ENCODE peak calls at places on chromosomes 13 and 19, in seven cellular contexts. One of them, this sample, is unnamed.

GRCh38 chr13:87810920-87811344 is 139.8 kb downstream of the SLITRK5 start:
- DNase-seq in GM23248: no peak
- DNase-seq in body of pancreas: no peak
- DNase-seq in K562: no peak
- DNase-seq in PC-3: peak; percentile 17
- DNase-seq in CD8-positive, alpha-beta T cell: no peak
- DNase-seq in breast epithelium: no peak
- DNase-seq in this sample: no peak

GRCh38 chr19:51904331-51905165 is at the start of gene ZNF649:
- DNase-seq in GM23248: peak; percentile 95
- DNase-seq in body of pancreas: peak; percentile 85
- DNase-seq in K562: peak; percentile 89
- DNase-seq in PC-3: peak; percentile 92
- DNase-seq in CD8-positive, alpha-beta T cell: peak; percentile 75
- DNase-seq in breast epithelium: peak; percentile 67
- DNase-seq in this sample: peak; percentile 93

GRCh38 chr13:26476744-26477129 is 80.7 kb upstream of the WASF3 start:
- DNase-seq in GM23248: no peak
- DNase-seq in body of pancreas: no peak
- DNase-seq in K562: no peak
- DNase-seq in PC-3: no peak
- DNase-seq in CD8-positive, alpha-beta T cell: no peak
- DNase-seq in breast epithelium: no peak
- DNase-seq in this sample: no peak

GRCh38 chr13:45847554-45848224 is 3.9 kb downstream of the SIAH3 start:
- DNase-seq in GM23248: no peak
- DNase-seq in body of pancreas: no peak
- DNase-seq in K562: no peak
- DNase-seq in PC-3: no peak
- DNase-seq in CD8-positive, alpha-beta T cell: peak; percentile 38
- DNase-seq in breast epithelium: no peak
- DNase-seq in this sample: peak; percentile 24

GRCh38 chr19:48627211-48627864 is 8.0 kb downstream of the SPHK2 start:
- DNase-seq in GM23248: no peak
- DNase-seq in body of pancreas: no peak
- DNase-seq in K562: no peak
- DNase-seq in PC-3: no peak
- DNase-seq in CD8-positive, alpha-beta T cell: no peak
- DNase-seq in breast epithelium: no peak
- DNase-seq in this sample: no peak

GRCh38 chr13:75803982-75804381 is 167.9 kb downstream of the LMO7 start:
- DNase-seq in GM23248: no peak
- DNase-seq in body of pancreas: no peak
- DNase-seq in K562: no peak
- DNase-seq in PC-3: no peak
- DNase-seq in CD8-positive, alpha-beta T cell: no peak
- DNase-seq in breast epithelium: no peak
- DNase-seq in this sample: no peak

GRCh38 chr13:106617561-106617960 is 49.6 kb upstream of the ARGLU1 start:
- DNase-seq in GM23248: peak; percentile 81
- DNase-seq in body of pancreas: no peak
- DNase-seq in K562: no peak
- DNase-seq in PC-3: peak; percentile 9
- DNase-seq in CD8-positive, alpha-beta T cell: no peak
- DNase-seq in breast epithelium: no peak
- DNase-seq in this sample: no peak

GRCh38 chr13:113014752-113015745 is 46.0 kb downstream of the MCF2L start:
- DNase-seq in GM23248: no peak
- DNase-seq in body of pancreas: no peak
- DNase-seq in K562: no peak
- DNase-seq in PC-3: no peak
- DNase-seq in CD8-positive, alpha-beta T cell: no peak
- DNase-seq in breast epithelium: no peak
- DNase-seq in this sample: no peak

GRCh38 chr13:40615619-40616018 is 50.8 kb downstream of the FOXO1 start:
- DNase-seq in GM23248: no peak
- DNase-seq in body of pancreas: no peak
- DNase-seq in K562: no peak
- DNase-seq in PC-3: no peak
- DNase-seq in CD8-positive, alpha-beta T cell: no peak
- DNase-seq in breast epithelium: no peak
- DNase-seq in this sample: no peak
- H3K4me1 ChIP-seq in GM23248: no peaks in the 10 kb centered on the region
- H3K4me1 ChIP-seq in body of pancreas: peaks cover 77% of the 10 kb centered on the region
- H3K4me1 ChIP-seq in K562: no peaks in the 10 kb centered on the region
- H3K4me1 ChIP-seq in PC-3: peaks cover 11% of the 10 kb centered on the region
- H3K4me1 ChIP-seq in CD8-positive, alpha-beta T cell: peaks cover 97% of the 10 kb centered on the region
- H3K4me1 ChIP-seq in breast epithelium: no peaks in the 10 kb centered on the region
- H3K4me1 ChIP-seq in this sample: peaks cover 15% of the 10 kb centered on the region

DNA sequence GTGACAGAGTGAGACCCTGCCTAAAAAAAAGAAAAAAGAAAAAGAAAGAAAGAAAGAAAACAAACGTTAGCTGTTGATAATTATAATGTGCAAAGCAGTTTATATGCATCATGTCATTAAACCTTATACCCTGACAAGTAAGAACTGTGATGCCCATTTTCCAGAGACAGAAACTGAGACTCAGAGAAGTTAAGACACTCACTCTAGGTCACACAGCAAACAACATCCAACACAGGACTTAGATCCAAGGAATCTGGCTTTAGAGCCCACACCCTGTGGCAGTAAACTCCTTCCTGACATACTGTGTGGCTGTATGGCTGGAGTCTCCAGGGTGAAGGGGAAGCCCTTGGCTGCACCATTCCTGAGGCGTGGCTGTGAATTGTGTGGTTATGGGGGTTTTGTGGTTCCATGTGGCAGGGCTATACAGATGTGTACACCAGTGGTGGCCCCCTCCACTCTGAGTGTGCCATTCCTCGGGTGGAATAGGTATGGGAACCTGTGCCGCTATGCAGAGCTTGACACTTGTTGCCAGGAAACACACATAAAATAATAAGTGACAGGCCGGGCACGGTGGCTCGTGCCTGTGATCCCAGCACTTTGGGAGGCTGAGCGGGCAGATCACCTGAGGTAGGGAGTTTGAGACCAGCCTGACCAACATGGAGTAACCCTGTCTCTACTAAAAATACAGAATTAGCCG is 15.6 kb downstream of the AXL start:
- DNase-seq in GM23248: no peak
- DNase-seq in body of pancreas: no peak
- DNase-seq in K562: no peak
- DNase-seq in PC-3: no peak
- DNase-seq in CD8-positive, alpha-beta T cell: no peak
- DNase-seq in breast epithelium: no peak
- DNase-seq in this sample: no peak
- H3K4me3 ChIP-seq in GM23248: no peak overlapping the region
- H3K4me3 ChIP-seq in body of pancreas: no peak overlapping the region
- H3K4me3 ChIP-seq in K562: no peak overlapping the region
- H3K4me3 ChIP-seq in PC-3: no peak overlapping the region
- H3K4me3 ChIP-seq in CD8-positive, alpha-beta T cell: no peak overlapping the region
- H3K4me3 ChIP-seq in breast epithelium: no peak overlapping the region
- H3K4me3 ChIP-seq in this sample: no peak overlapping the region

GRCh38 chr19:10432736-10433130 is 12.4 kb downstream of the PDE4A start:
- DNase-seq in GM23248: no peak
- DNase-seq in body of pancreas: peak; percentile 73
- DNase-seq in K562: no peak
- DNase-seq in PC-3: no peak
- DNase-seq in CD8-positive, alpha-beta T cell: no peak
- DNase-seq in breast epithelium: no peak
- DNase-seq in this sample: no peak

GRCh38 chr19:10431254-10431942 is 11.1 kb downstream of the PDE4A start:
- DNase-seq in GM23248: peak; percentile 47
- DNase-seq in body of pancreas: no peak
- DNase-seq in K562: peak; percentile 56
- DNase-seq in PC-3: peak; percentile 37
- DNase-seq in CD8-positive, alpha-beta T cell: no peak
- DNase-seq in breast epithelium: no peak
- DNase-seq in this sample: no peak

GRCh38 chr19:10430505-10431253 is 10.3 kb downstream of the PDE4A start:
- DNase-seq in GM23248: peak; percentile 81
- DNase-seq in body of pancreas: peak; percentile 69
- DNase-seq in K562: peak; percentile 88
- DNase-seq in PC-3: peak; percentile 30
- DNase-seq in CD8-positive, alpha-beta T cell: no peak
- DNase-seq in breast epithelium: no peak
- DNase-seq in this sample: peak; percentile 66

GRCh38 chr19:10433131-10433536 is 12.8 kb downstream of the PDE4A start:
- DNase-seq in GM23248: no peak
- DNase-seq in body of pancreas: peak; percentile 58
- DNase-seq in K562: peak; percentile 17
- DNase-seq in PC-3: no peak
- DNase-seq in CD8-positive, alpha-beta T cell: no peak
- DNase-seq in breast epithelium: no peak
- DNase-seq in this sample: no peak

DNA sequence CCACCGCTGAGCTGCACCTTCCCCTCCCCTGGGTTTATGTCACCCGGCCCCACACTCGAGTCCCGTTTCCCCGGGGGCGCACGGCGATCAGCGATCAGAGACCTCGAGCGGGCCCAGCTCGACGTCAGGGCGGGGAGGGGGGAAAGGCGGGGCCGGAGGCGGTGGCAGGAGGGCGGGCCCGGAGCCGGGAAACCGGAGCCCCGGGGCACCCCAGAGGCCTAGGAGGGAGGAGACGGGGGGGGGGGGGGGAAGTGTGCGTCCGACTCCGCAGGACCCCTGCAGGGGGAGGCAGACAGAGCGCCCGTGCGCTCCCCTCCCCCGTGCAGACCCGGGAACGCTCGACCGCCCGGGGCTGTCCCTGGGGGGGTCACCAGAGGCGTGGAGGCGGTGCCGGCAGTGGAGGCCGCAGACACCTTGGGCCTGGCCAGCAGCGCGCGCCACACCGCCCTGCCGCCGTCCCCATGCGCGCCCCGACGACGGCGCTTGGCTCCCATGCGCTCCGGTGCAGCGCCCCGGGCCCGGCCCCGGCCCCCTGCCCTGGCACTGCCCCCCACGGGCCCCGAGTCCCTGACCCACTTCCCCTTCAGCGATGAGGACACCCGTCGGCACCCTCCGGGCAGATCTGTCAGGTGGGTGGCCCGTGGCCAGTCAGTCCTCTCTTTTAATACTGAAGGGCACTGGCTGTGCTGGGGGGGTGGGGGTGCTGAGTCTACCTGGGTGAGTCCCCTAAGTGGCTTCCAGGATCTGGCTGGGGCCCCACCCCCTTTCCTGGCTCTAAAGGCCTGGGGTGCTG is 11.8 kb downstream of the PDE4A start:
- DNase-seq in GM23248: peak; percentile 80
- DNase-seq in body of pancreas: peak; percentile 64
- DNase-seq in K562: peak; percentile 88
- DNase-seq in PC-3: peak; percentile 42
- DNase-seq in CD8-positive, alpha-beta T cell: peak; percentile 64
- DNase-seq in breast epithelium: no peak
- DNase-seq in this sample: peak; percentile 79
- H3K4me1 ChIP-seq in GM23248: no peaks in the 10 kb centered on the region
- H3K4me1 ChIP-seq in body of pancreas: peaks cover 37% of the 10 kb centered on the region
- H3K4me1 ChIP-seq in K562: peaks cover 16% of the 10 kb centered on the region
- H3K4me1 ChIP-seq in PC-3: peaks cover 25% of the 10 kb centered on the region
- H3K4me1 ChIP-seq in CD8-positive, alpha-beta T cell: peaks cover 37% of the 10 kb centered on the region
- H3K4me1 ChIP-seq in breast epithelium: peaks cover 7% of the 10 kb centered on the region
- H3K4me1 ChIP-seq in this sample: peaks cover 29% of the 10 kb centered on the region

DNA sequence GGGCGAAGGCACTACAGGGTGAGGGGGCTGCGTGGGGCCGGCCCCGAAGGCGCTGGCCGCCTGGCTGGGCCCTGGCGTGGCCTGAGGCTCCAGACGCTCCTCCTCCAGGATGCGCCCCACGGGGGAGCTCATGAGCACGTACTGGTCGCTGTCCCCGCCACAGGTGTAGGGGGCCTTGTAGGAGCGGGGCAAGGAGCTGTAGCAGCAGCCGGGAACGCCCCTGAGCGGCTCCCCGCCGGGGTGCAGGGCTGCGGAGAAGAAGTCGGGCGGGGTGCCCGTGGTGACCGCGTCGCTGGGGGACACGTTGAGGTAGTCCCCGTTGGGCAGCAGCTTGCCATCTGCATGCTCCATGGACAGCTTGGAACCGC is 3.0 kb downstream of the IRS2 start:
- DNase-seq in GM23248: no peak
- DNase-seq in body of pancreas: no peak
- DNase-seq in K562: no peak
- DNase-seq in PC-3: peak; percentile 52
- DNase-seq in CD8-positive, alpha-beta T cell: no peak
- DNase-seq in breast epithelium: no peak
- DNase-seq in this sample: no peak
- H3K4me3 ChIP-seq in GM23248: no peak overlapping the region
- H3K4me3 ChIP-seq in body of pancreas: no peak overlapping the region
- H3K4me3 ChIP-seq in K562: no peak overlapping the region
- H3K4me3 ChIP-seq in PC-3: peak overlapping the region; percentile 75
- H3K4me3 ChIP-seq in CD8-positive, alpha-beta T cell: no peak overlapping the region
- H3K4me3 ChIP-seq in breast epithelium: peak overlapping the region; percentile 97
- H3K4me3 ChIP-seq in this sample: peak overlapping the region; percentile 88

DNA sequence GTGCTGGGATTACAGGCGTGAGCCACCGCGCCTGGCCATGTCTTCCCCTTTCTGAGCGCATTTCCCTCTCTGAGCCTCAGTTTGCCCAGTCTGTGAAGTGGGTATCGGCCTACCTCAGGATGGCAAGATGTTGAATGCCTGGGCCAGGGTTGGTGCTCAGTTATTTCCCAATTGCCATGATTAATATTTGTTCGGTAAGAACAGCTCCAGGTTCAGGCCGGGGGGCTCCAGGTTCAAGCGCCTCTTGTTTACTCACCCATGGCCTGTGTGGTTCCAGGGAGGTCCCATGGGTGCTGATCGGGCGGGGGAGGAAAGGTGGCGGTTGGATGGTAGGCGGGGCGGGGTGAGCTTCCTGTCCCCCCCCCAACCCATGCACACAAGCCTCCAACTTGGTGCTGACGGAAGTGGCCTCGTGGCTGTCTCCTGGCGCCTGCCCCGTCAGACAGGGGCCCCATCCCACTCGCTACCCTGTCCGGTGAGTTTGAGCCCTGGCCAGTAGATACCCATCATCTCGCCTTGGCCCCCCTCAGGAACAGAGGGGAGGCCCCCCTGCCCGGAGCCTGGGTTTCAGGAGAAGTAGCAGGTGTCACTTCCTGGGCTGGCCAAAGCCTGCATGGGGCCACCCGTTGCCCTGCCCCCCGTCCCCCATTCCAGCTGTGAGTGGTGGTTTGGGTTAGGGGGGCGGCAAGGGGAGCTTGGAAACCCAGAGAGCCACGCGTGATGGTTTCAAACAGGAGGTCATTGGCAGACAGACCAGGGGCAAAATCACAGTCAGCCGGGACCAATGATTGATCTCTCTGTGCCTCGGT is at the start of gene FCHO1:
- DNase-seq in GM23248: no peak
- DNase-seq in body of pancreas: no peak
- DNase-seq in K562: peak; percentile 78
- DNase-seq in PC-3: no peak
- DNase-seq in CD8-positive, alpha-beta T cell: peak; percentile 87
- DNase-seq in breast epithelium: no peak
- DNase-seq in this sample: peak; percentile 76
- H3K4me1 ChIP-seq in GM23248: no peaks in the 10 kb centered on the region
- H3K4me1 ChIP-seq in body of pancreas: peaks cover 13% of the 10 kb centered on the region
- H3K4me1 ChIP-seq in K562: peaks cover 14% of the 10 kb centered on the region
- H3K4me1 ChIP-seq in PC-3: no peaks in the 10 kb centered on the region
- H3K4me1 ChIP-seq in CD8-positive, alpha-beta T cell: peaks cover 74% of the 10 kb centered on the region
- H3K4me1 ChIP-seq in breast epithelium: no peaks in the 10 kb centered on the region
- H3K4me1 ChIP-seq in this sample: peaks cover 12% of the 10 kb centered on the region